ENCODE peak calls at places on chromosomes 11 and 22, in seven cellular contexts. One of them, this sample, is unnamed.
A peak's percentile ranks its signal among the peaks of the same experiment; 100 is the strongest.

GRCh38 chr11:3221408-3222002 is 2.9 kb upstream of the MRGPRG start:
- DNase-seq in aorta: peak; percentile 30
- DNase-seq in heart left ventricle: no peak
- DNase-seq in GM13977: no peak
- DNase-seq in GM06990: no peak
- DNase-seq in NCI-H774: no peak
- DNase-seq in stimulated activated CD4-positive, alpha-beta T cell treated with anti-CD3 and anti-CD28 coated beads, TNF-alpha, amount 100 ng/mL, for 4 hours: no peak
- DNase-seq in this sample: no peak

GRCh38 chr22:19336133-19337075 is 44.9 kb upstream of the CLTCL1 start:
- DNase-seq in aorta: no peak
- DNase-seq in GM06990: no peak
- DNase-seq in GM13977: no peak
- DNase-seq in NCI-H774: no peak
- DNase-seq in heart left ventricle: no peak
- DNase-seq in stimulated activated CD4-positive, alpha-beta T cell treated with anti-CD3 and anti-CD28 coated beads, TNF-alpha, amount 100 ng/mL, for 4 hours: no peak
- DNase-seq in this sample: no peak

GRCh38 chr11:907668-908067 is 2.9 kb downstream of the CHID1 start:
- DNase-seq in GM06990: no peak
- DNase-seq in NCI-H774: no peak
- DNase-seq in heart left ventricle: no peak
- DNase-seq in GM13977: no peak
- DNase-seq in stimulated activated CD4-positive, alpha-beta T cell treated with anti-CD3 and anti-CD28 coated beads, TNF-alpha, amount 100 ng/mL, for 4 hours: no peak
- DNase-seq in aorta: no peak
- DNase-seq in this sample: no peak

GRCh38 chr11:2783536-2784082 is 83.8 kb upstream of the KCNQ1OT1 start:
- DNase-seq in GM06990: no peak
- DNase-seq in stimulated activated CD4-positive, alpha-beta T cell treated with anti-CD3 and anti-CD28 coated beads, TNF-alpha, amount 100 ng/mL, for 4 hours: no peak
- DNase-seq in aorta: no peak
- DNase-seq in GM13977: no peak
- DNase-seq in heart left ventricle: no peak
- DNase-seq in NCI-H774: no peak
- DNase-seq in this sample: peak; percentile 53

GRCh38 chr11:134612416-134613030 is 200.5 kb upstream of the B3GAT1 start:
- DNase-seq in NCI-H774: no peak
- DNase-seq in GM06990: no peak
- DNase-seq in GM13977: no peak
- DNase-seq in aorta: no peak
- DNase-seq in stimulated activated CD4-positive, alpha-beta T cell treated with anti-CD3 and anti-CD28 coated beads, TNF-alpha, amount 100 ng/mL, for 4 hours: no peak
- DNase-seq in heart left ventricle: no peak
- DNase-seq in this sample: no peak

GRCh38 chr11:1150769-1151365 is 6.9 kb upstream of the MUC5AC start:
- DNase-seq in heart left ventricle: no peak
- DNase-seq in NCI-H774: no peak
- DNase-seq in stimulated activated CD4-positive, alpha-beta T cell treated with anti-CD3 and anti-CD28 coated beads, TNF-alpha, amount 100 ng/mL, for 4 hours: no peak
- DNase-seq in GM06990: no peak
- DNase-seq in GM13977: no peak
- DNase-seq in aorta: no peak
- DNase-seq in this sample: peak; percentile 50

GRCh38 chr11:72519220-72519881 is 85.0 kb upstream of the CLPB start:
- DNase-seq in heart left ventricle: no peak
- DNase-seq in GM06990: peak; percentile 15
- DNase-seq in stimulated activated CD4-positive, alpha-beta T cell treated with anti-CD3 and anti-CD28 coated beads, TNF-alpha, amount 100 ng/mL, for 4 hours: no peak
- DNase-seq in GM13977: no peak
- DNase-seq in aorta: no peak
- DNase-seq in NCI-H774: no peak
- DNase-seq in this sample: peak; percentile 21

GRCh38 chr22:20613301-20613700 is 105.9 kb downstream of the MED15 start:
- DNase-seq in GM06990: no peak
- DNase-seq in NCI-H774: no peak
- DNase-seq in GM13977: no peak
- DNase-seq in stimulated activated CD4-positive, alpha-beta T cell treated with anti-CD3 and anti-CD28 coated beads, TNF-alpha, amount 100 ng/mL, for 4 hours: no peak
- DNase-seq in heart left ventricle: no peak
- DNase-seq in aorta: no peak
- DNase-seq in this sample: no peak

GRCh38 chr11:64244107-64244506 is 2.6 kb downstream of the PPP1R14B start:
- DNase-seq in GM06990: no peak
- DNase-seq in GM13977: no peak
- DNase-seq in heart left ventricle: no peak
- DNase-seq in NCI-H774: no peak
- DNase-seq in aorta: no peak
- DNase-seq in stimulated activated CD4-positive, alpha-beta T cell treated with anti-CD3 and anti-CD28 coated beads, TNF-alpha, amount 100 ng/mL, for 4 hours: no peak
- DNase-seq in this sample: peak; percentile 53

GRCh38 chr11:27158763-27159679 is 118.4 kb downstream of the BBOX1 start:
- DNase-seq in NCI-H774: peak; percentile 62
- DNase-seq in heart left ventricle: peak; percentile 33
- DNase-seq in stimulated activated CD4-positive, alpha-beta T cell treated with anti-CD3 and anti-CD28 coated beads, TNF-alpha, amount 100 ng/mL, for 4 hours: no peak
- DNase-seq in GM13977: peak; percentile 51
- DNase-seq in GM06990: no peak
- DNase-seq in aorta: peak; percentile 52
- DNase-seq in this sample: peak; percentile 76

GRCh38 chr11:48142886-48143285 is 73.7 kb upstream of the OR4B1 start:
- DNase-seq in GM13977: no peak
- DNase-seq in stimulated activated CD4-positive, alpha-beta T cell treated with anti-CD3 and anti-CD28 coated beads, TNF-alpha, amount 100 ng/mL, for 4 hours: no peak
- DNase-seq in heart left ventricle: no peak
- DNase-seq in NCI-H774: no peak
- DNase-seq in GM06990: no peak
- DNase-seq in aorta: no peak
- DNase-seq in this sample: no peak

GRCh38 chr22:44919691-44920090 is 90.1 kb downstream of the PHF21B start:
- DNase-seq in NCI-H774: no peak
- DNase-seq in aorta: peak; percentile 26
- DNase-seq in stimulated activated CD4-positive, alpha-beta T cell treated with anti-CD3 and anti-CD28 coated beads, TNF-alpha, amount 100 ng/mL, for 4 hours: no peak
- DNase-seq in GM13977: no peak
- DNase-seq in GM06990: no peak
- DNase-seq in heart left ventricle: no peak
- DNase-seq in this sample: no peak

This sample was measured in M059J.